ENCODE peak calls at places on chromosomes 6 and 20, in nine cellular contexts. I, U, H, A, S, D, T, X and W are unnamed samples. For H3K4me1, the result is how much of the 10 kb centered on the place peaks cover.

GRCh38 chr20:58131581-58132142 is 96.8 kb downstream of the ANKRD60 start:
- DNase-seq in I (no peak), U (no peak), H (no peak), A (peak), S (no peak), D (no peak), T (no peak), X (no peak), W (no peak)

GRCh38 chr6:143734641-143735063 is 56.9 kb downstream of the PHACTR2 start:
- DNase-seq in I (no peak), U (no peak), H (no peak), A (no peak), S (no peak), D (no peak), T (no peak), X (no peak), W (no peak)

GRCh38 chr6:114638346-114638745 is 295.5 kb upstream of the HS3ST5 start:
- DNase-seq in I (no peak), U (no peak), H (no peak), A (peak), S (no peak), D (no peak), T (no peak), X (no peak), W (no peak)

GRCh38 chr6:162621246-162621645 is 106.3 kb downstream of the PRKN start:
- DNase-seq in I (no peak), U (no peak), H (peak), A (peak), S (peak), D (no peak), T (no peak), X (no peak), W (no peak)

GRCh38 chr6:75377386-75377785 is 92.8 kb upstream of the TMEM30A start:
- DNase-seq in I (no peak), U (no peak), H (no peak), A (no peak), S (no peak), D (no peak), T (no peak), X (no peak), W (no peak)

GRCh38 chr6:24823185-24823584 is 24.5 kb upstream of the ARMH2 start:
- DNase-seq in I (no peak), U (no peak), H (no peak), A (no peak), S (no peak), D (no peak), T (no peak), X (no peak), W (no peak)

GRCh38 chr6:111013144-111013905 is 31.5 kb downstream of the RPF2 start:
- DNase-seq in I (no peak), U (no peak), H (no peak), A (no peak), S (no peak), D (no peak), T (no peak), X (no peak), W (no peak)

GRCh38 chr6:135306740-135307420 is 125.8 kb downstream of the MYB start:
- DNase-seq in I (no peak), U (no peak), H (no peak), A (no peak), S (no peak), D (no peak), T (no peak), X (no peak), W (no peak)

GRCh38 chr20:41989935-41990635 is 371.9 kb upstream of the CHD6 start:
- DNase-seq in I (peak), U (no peak), H (no peak), A (no peak), S (no peak), D (no peak), T (no peak), X (no peak), W (no peak)

GRCh38 chr6:162377735-162378134 is 349.8 kb downstream of the PRKN start:
- DNase-seq in I (no peak), U (no peak), H (no peak), A (peak), S (no peak), D (no peak), T (no peak), X (no peak), W (no peak)

GRCh38 chr6:27951040-27951439 is 6.0 kb upstream of the OR2B6 start:
- DNase-seq in I (no peak), U (no peak), H (no peak), A (no peak), S (no peak), D (no peak), T (no peak), X (no peak), W (no peak)

GRCh38 chr6:146701632-146702031 is 102.9 kb downstream of the ADGB start:
- DNase-seq in I (no peak), U (no peak), H (no peak), A (no peak), S (no peak), D (no peak), T (no peak), X (no peak), W (no peak)

GRCh38 chr20:4684837-4685413 is 36.8 kb upstream of the PRND start:
- DNase-seq in I (no peak), U (peak), H (peak), A (peak), S (no peak), D (no peak), T (no peak), X (no peak), W (no peak)

GRCh38 chr6:26155066-26155925 is 68.1 kb downstream of the HFE start:
- DNase-seq in I (peak), U (peak), H (peak), A (no peak), S (no peak), D (peak), T (peak), X (no peak), W (peak)

GRCh38 chr6:7215140-7215539 is 97.9 kb downstream of the SSR1 start:
- DNase-seq in I (no peak), U (no peak), H (no peak), A (peak), S (no peak), D (no peak), T (no peak), X (no peak), W (no peak)

GRCh38 chr20:62797671-62798532 is 1.6 kb downstream of the MRGBP start:
- DNase-seq in I (no peak), U (peak), H (no peak), A (no peak), S (no peak), D (peak), T (no peak), X (no peak), W (no peak)

GRCh38 chr6:96743496-96743895 is 93.8 kb downstream of the GPR63 start:
- DNase-seq in I (no peak), U (no peak), H (no peak), A (peak), S (no peak), D (no peak), T (no peak), X (no peak), W (no peak)

GRCh38 chr20:38612921-38613320 is 11.3 kb downstream of the ARHGAP40 start:
- DNase-seq in I (no peak), U (no peak), H (no peak), A (no peak), S (no peak), D (no peak), T (no peak), X (no peak), W (no peak)

GRCh38 chr20:51417245-51417560 is 125.3 kb downstream of the NFATC2 start:
- DNase-seq in I (no peak), U (no peak), H (no peak), A (no peak), S (no peak), D (no peak), T (no peak), X (no peak), W (no peak)

GRCh38 chr6:133548409-133548808 is 307.3 kb downstream of the EYA4 start:
- DNase-seq in I (no peak), U (no peak), H (no peak), A (peak), S (no peak), D (no peak), T (peak), X (no peak), W (no peak)

GRCh38 chr6:31094389-31094881 is 17.9 kb downstream of the C6orf15 start:
- DNase-seq in I (peak), U (no peak), H (no peak), A (no peak), S (no peak), D (peak), T (no peak), X (no peak), W (no peak)

GRCh38 chr20:38272961-38273360 is 12.4 kb upstream of the KIAA1755 start:
- DNase-seq in I (no peak), U (no peak), H (peak), A (peak), S (no peak), D (no peak), T (peak), X (no peak), W (no peak)

GRCh38 chr20:25984933-25985332 is 288.3 kb upstream of the ZNF337 start:
- DNase-seq in I (peak), U (peak), H (peak), A (no peak), S (peak), D (peak), T (peak), X (no peak), W (peak)

GRCh38 chr6:20497200-20497820 is 36.9 kb upstream of the CDKAL1 start:
- DNase-seq in I (no peak), U (no peak), H (no peak), A (peak), S (no peak), D (no peak), T (no peak), X (no peak), W (no peak)

GRCh38 chr6:111444794-111445193 is 38.2 kb downstream of the REV3L start:
- DNase-seq in I (no peak), U (no peak), H (no peak), A (no peak), S (no peak), D (no peak), T (no peak), X (no peak), W (no peak)

GRCh38 chr6:15430181-15430580 is 184.3 kb downstream of the JARID2 start:
- DNase-seq in I (no peak), U (no peak), H (no peak), A (no peak), S (no peak), D (no peak), T (no peak), X (no peak), W (no peak)
- H3K4me1 ChIP-seq in I (half or more), U (under half), H (under half), A (under half), S (under half), D (under half), T (under half), X (under half), W (half or more)

GRCh38 chr20:35988910-35989463 is 20.6 kb downstream of the CNBD2 start:
- DNase-seq in I (no peak), U (no peak), H (no peak), A (peak), S (no peak), D (no peak), T (no peak), X (no peak), W (no peak)

GRCh38 chr20:35994994-35995453 is 26.6 kb downstream of the CNBD2 start:
- DNase-seq in I (peak), U (peak), H (peak), A (peak), S (peak), D (peak), T (peak), X (peak), W (peak)

GRCh38 chr20:35991142-35991771 is 22.9 kb downstream of the CNBD2 start:
- DNase-seq in I (peak), U (no peak), H (no peak), A (peak), S (no peak), D (peak), T (peak), X (no peak), W (no peak)

GRCh38 chr20:35992713-35993335 is 24.4 kb downstream of the CNBD2 start:
- DNase-seq in I (peak), U (peak), H (peak), A (peak), S (peak), D (peak), T (peak), X (no peak), W (no peak)
- TF ChIP-seq CTCF in I (peak), U (peak), H (peak), A (peak), S (peak), D (peak), T (peak), X (peak), W (peak)

DNA sequence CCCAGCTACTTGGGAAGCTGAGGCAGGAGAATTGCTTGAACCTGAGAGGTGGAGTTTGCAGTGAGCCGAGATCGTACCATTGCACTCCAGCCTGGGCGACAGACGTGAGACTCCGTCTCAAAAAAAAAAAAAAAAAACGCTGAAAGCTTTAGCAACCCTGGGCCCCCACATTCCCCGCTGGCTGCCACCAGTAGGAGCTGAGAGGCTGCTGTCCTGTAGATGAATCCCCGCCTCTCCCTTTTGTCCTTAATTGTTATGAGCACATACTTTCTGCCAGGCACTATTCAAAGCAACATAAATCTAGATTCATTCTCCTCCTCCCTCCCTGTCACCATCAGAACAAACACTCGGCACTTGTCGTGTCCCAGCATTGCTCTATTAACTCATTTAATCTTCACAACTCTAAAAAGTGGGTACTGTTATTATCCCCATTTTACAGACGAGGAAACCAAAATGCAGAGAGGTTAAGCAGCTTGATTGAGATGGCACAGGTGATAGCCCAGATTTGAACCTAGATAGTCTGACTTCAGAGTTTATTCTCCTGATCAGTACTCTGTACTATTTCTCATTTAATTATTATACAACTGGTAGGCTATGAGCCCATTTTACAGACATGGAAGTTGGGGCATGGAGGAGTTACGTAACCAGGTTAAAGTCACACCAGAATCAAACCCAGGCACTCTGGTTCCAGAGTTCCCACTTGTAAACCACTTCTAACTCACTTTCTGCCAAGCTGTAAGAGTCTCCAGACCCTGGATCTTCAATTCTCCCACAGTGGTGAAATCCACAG is 97.4 kb downstream of the EYA2 start:
- DNase-seq in I (peak), U (no peak), H (no peak), A (no peak), S (no peak), D (no peak), T (no peak), X (no peak), W (no peak)
- H3K4me1 ChIP-seq in I (under half), U (under half), H (under half), A (under half), S (under half), D (under half), T (under half), X (under half), W (under half)

DNA sequence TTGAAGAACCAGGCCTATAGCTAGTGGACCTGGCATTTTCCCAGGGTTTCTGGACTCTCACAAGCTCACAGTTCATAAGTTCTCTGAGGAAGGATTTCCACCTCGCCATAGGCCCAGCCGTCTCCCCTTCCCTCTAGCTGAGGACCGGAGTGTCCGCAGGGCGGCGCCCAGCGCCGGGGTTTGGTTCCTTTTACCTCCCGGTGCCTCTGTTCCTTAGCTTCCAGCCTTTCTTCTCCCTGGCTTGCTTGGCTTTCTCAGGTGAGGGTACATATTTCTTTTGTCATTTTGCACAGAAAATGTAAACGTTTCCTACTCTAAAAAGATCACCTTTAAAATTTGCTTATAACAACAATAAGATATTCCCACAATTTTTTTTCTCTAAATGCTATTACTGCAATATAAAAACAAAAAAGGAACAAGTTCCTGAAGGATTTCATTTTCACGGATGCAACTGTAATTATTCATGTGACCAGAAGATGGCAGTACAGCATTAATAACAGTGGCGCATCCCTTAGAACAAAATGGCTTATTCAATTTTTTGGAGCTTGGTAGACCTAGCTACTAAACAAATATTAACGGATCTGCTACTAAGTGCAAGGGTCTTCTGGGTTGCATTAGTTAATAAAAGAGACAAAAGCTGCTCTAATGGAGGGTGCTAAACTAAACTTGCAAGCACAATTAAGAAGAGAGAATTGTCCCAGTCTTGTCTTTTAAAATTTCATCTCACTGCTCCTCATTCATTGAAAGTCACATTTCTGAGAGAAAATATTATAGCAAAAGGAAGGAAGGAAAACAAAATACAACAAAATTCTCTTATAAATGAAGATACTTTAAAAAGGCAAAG is 172.9 kb downstream of the ADGRG6 start:
- DNase-seq in I (peak), U (peak), H (no peak), A (peak), S (peak), D (no peak), T (no peak), X (peak), W (no peak)
- TF ChIP-seq CTCF in I (peak), U (peak), H (peak), A (peak), S (peak), D (peak), T (peak), X (peak), W (peak)

GRCh38 chr6:10682319-10682988 is 12.0 kb downstream of the C6orf52 start:
- DNase-seq in I (no peak), U (no peak), H (no peak), A (no peak), S (no peak), D (no peak), T (no peak), X (no peak), W (no peak)

GRCh38 chr6:10686901-10687300 is 7.5 kb downstream of the C6orf52 start:
- DNase-seq in I (no peak), U (no peak), H (no peak), A (no peak), S (no peak), D (no peak), T (no peak), X (no peak), W (no peak)

GRCh38 chr6:10681795-10682194 is 12.6 kb downstream of the C6orf52 start:
- DNase-seq in I (no peak), U (no peak), H (no peak), A (no peak), S (no peak), D (no peak), T (no peak), X (no peak), W (no peak)

GRCh38 chr6:10685092-10685769 is 9.2 kb downstream of the C6orf52 start:
- DNase-seq in I (no peak), U (no peak), H (no peak), A (no peak), S (no peak), D (no peak), T (no peak), X (no peak), W (no peak)

GRCh38 chr6:10684618-10685017 is 9.8 kb downstream of the C6orf52 start:
- DNase-seq in I (no peak), U (no peak), H (no peak), A (no peak), S (no peak), D (no peak), T (no peak), X (no peak), W (no peak)
- H3K4me1 ChIP-seq in I (under half), U (under half), H (under half), A (under half), S (under half), D (under half), T (under half), X (under half), W (under half)

GRCh38 chr6:33073431-33073871 is at the start of gene HLA-DPA1:
- DNase-seq in I (no peak), U (no peak), H (no peak), A (no peak), S (peak), D (peak), T (peak), X (no peak), W (no peak)

GRCh38 chr6:33077908-33078307 is 2.1 kb downstream of the HLA-DPB1 start:
- DNase-seq in I (no peak), U (no peak), H (no peak), A (no peak), S (no peak), D (no peak), T (no peak), X (no peak), W (no peak)

GRCh38 chr6:33075208-33075567 is 602 bp upstream of the HLA-DPB1 start:
- DNase-seq in I (no peak), U (no peak), H (no peak), A (no peak), S (no peak), D (no peak), T (no peak), X (no peak), W (no peak)

GRCh38 chr6:33076406-33076934 is 680 bp downstream of the HLA-DPB1 start:
- DNase-seq in I (no peak), U (no peak), H (no peak), A (no peak), S (no peak), D (no peak), T (no peak), X (no peak), W (no peak)

GRCh38 chr6:33075568-33076405 is at the start of gene HLA-DPB1:
- DNase-seq in I (peak), U (no peak), H (no peak), A (peak), S (no peak), D (no peak), T (peak), X (no peak), W (no peak)
- TF ChIP-seq CTCF in I (no peak), U (no peak), H (no peak), A (no peak), S (no peak), D (no peak), T (no peak), X (no peak), W (no peak)

DNA sequence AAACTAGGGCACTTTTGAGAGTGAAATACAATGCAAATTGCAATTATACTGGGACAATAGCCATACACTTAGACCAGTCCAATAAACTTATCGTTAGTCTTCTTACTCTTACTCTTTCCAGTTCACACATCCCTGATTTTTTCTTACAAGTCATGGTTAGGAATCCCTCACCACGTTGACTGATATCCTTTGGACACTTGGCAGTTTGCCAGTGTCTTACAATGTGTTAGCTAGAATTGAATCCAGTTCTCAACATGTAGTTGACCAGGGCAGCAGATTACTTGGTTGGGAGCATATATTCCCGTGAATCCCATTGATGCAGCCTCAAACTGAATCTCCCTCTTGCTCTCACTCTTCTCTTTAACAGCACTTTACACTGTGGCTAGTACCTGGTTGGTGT is 519.6 kb upstream of the ID4 start:
- DNase-seq in I (no peak), U (no peak), H (no peak), A (no peak), S (no peak), D (no peak), T (no peak), X (no peak), W (no peak)
- H3K4me1 ChIP-seq in I (under half), U (under half), H (under half), A (under half), S (under half), D (under half), T (under half), X (under half), W (under half)